ENCODE peak calls at places on chromosomes 5 and 9, in seven cellular contexts. A is AG04450, E is right atrium auricular region, L is ovary, N is fibroblast of pulmonary artery, K is aorta, Q is foreskin fibroblast. Z is an unnamed sample.

GRCh38 chr5:129906177-129906887 is 2.1 kb downstream of the CHSY3 start:
- DNase-seq in A (no peak), K (peak), E (peak), Q (peak), N (peak), L (no peak), Z (no peak)

GRCh38 chr9:125700791-125701190 is 6.2 kb downstream of the MAPKAP1 start:
- DNase-seq in L (no peak), K (no peak), E (no peak), N (no peak), A (no peak), Q (no peak), Z (no peak)

GRCh38 chr5:67306997-67307580 is 110.5 kb upstream of the CD180 start:
- DNase-seq in A (no peak), Q (no peak), K (no peak), L (no peak), E (no peak), N (no peak), Z (no peak)

GRCh38 chr9:79325501-79325900 is 246.3 kb upstream of the TLE4 start:
- DNase-seq in Q (no peak), E (no peak), K (no peak), L (no peak), A (no peak), N (no peak), Z (no peak)

GRCh38 chr5:138946241-138946623 is 71.1 kb upstream of the LRRTM2 start:
- DNase-seq in N (no peak), L (no peak), K (no peak), A (no peak), Q (no peak), E (no peak), Z (no peak)

GRCh38 chr5:66475731-66476130 is 120.5 kb upstream of the MAST4 start:
- DNase-seq in N (no peak), K (no peak), A (no peak), L (no peak), Q (no peak), E (no peak), Z (no peak)

GRCh38 chr5:146623657-146624056 is 107.7 kb upstream of the GPR151 start:
- DNase-seq in K (no peak), N (no peak), L (no peak), E (no peak), Q (no peak), A (no peak), Z (no peak)

GRCh38 chr5:165881259-165881658 is 2375.8 kb downstream of the MAT2B start:
- DNase-seq in N (no peak), A (no peak), Q (no peak), E (no peak), K (no peak), L (no peak), Z (no peak)

GRCh38 chr9:108439967-108440366 is 415.8 kb downstream of the ACTL7B start:
- DNase-seq in Q (peak), N (peak), L (no peak), E (no peak), A (no peak), K (no peak), Z (no peak)

GRCh38 chr5:168219515-168220410 is 71.7 kb upstream of the WWC1 start:
- DNase-seq in L (no peak), A (peak), Q (peak), N (peak), E (peak), K (no peak), Z (peak)

DNA sequence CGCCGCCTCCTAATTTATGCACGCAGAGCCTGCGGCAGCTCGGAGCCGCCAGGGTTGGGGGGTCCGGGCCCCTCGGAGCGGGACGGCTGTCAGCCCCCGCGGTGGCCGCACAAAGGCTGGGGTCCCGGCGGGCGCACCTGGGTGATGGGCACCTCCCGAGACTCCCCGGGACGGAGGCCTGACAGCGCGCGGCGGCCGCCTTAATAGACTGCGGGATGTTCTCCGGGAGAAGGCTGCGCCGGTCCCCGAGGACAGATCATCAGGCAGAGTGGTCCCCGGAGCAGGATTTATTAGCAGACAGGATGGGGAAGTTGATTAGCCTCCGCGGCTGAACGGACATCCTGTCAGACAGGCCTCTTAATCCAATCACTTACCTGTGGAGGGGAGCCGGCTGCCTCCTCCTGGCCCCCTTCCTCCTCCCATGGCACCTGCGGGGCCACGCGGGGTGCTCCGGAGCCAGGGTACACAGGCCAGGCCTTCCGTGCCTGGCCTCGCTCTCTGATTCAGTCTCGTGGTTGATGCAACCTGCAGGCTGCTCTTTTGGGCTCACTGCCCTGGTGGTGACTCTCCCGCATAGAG is 166.9 kb downstream of the MELK start:
- DNase-seq in Q (no peak), E (no peak), N (no peak), K (no peak), L (no peak), A (no peak), Z (no peak)
- H3K4me3 ChIP-seq in Q (no peak), E (no peak), N (no peak), K (no peak), L (no peak), A (no peak), Z (no peak)

GRCh38 chr5:1103093-1103492 is 8.8 kb downstream of the SLC12A7 start:
- DNase-seq in E (no peak), N (no peak), L (no peak), A (no peak), K (no peak), Q (no peak), Z (no peak)
- H3K4me3 ChIP-seq in E (no peak), N (no peak), L (no peak), A (no peak), K (no peak), Q (no peak), Z (no peak)

GRCh38 chr9:137680445-137681358 is 61.9 kb downstream of the EHMT1 start:
- DNase-seq in E (no peak), N (peak), K (no peak), A (no peak), L (no peak), Q (no peak), Z (no peak)
- H3K4me3 ChIP-seq in E (no peak), N (no peak), K (no peak), A (no peak), L (no peak), Q (no peak), Z (no peak)

GRCh38 chr5:53607896-53608295 is 47.5 kb downstream of the NDUFS4 start:
- DNase-seq in K (no peak), Q (peak), A (no peak), E (no peak), L (no peak), N (peak), Z (no peak)
- H3K4me3 ChIP-seq in K (no peak), Q (no peak), A (no peak), E (no peak), L (no peak), N (no peak), Z (no peak)

GRCh38 chr5:7395432-7396168 is at the start of gene ADCY2:
- DNase-seq in N (no peak), K (peak), L (peak), E (no peak), A (no peak), Q (no peak), Z (no peak)

GRCh38 chr5:7397005-7397546 is 1.1 kb downstream of the ADCY2 start:
- DNase-seq in E (no peak), A (no peak), Q (no peak), L (no peak), K (no peak), N (no peak), Z (no peak)

GRCh38 chr5:7394889-7395431 is 978 bp upstream of the ADCY2 start:
- DNase-seq in A (no peak), Q (no peak), N (no peak), E (no peak), K (peak), L (peak), Z (no peak)

GRCh38 chr5:7397935-7398334 is 2.0 kb downstream of the ADCY2 start:
- DNase-seq in N (no peak), Q (no peak), K (no peak), L (no peak), A (no peak), E (no peak), Z (no peak)

DNA sequence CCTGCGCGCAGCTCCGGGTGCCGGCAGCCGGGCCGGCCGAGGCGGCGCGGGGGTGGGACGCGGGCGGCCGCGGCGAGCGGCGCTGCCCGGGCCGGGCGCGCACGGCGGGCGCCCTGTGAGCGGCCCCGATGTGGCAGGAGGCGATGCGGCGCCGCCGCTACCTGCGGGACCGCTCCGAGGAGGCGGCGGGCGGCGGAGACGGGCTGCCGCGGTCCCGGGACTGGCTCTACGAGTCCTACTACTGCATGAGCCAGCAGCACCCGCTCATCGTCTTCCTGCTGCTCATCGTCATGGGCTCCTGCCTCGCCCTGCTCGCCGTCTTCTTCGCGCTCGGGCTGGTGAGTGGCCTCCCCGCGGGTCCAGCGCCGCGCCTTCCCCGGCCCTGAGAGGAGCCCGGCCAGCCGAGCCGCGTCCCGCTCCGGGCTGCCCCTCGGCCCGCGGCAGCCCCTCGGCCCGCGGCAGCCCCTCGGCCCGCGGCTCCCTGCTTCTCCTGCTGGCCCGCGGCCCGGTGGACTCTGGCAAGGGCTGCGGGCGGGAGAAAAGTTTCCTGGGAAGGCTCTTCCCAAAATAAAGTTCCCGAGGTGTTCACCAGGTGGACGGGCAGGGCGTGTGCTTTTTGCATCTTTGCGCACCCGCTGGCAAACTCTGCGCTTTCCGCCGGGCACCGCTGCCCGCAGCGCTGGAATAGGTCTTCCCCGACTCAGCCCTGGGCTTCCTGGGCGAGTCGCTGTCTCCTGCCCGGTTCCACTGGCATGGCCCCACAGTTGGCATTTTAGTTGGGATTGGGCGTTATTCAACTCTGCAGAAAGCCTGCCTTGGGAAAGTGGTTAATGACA is 449 bp downstream of the ADCY2 start:
- DNase-seq in N (no peak), A (no peak), K (peak), E (no peak), Q (no peak), L (peak), Z (no peak)
- H3K4me3 ChIP-seq in N (no peak), A (no peak), K (peak), E (peak), Q (no peak), L (peak), Z (no peak)

GRCh38 chr9:137303031-137303892 is 1.2 kb upstream of the NRARP start:
- DNase-seq in K (no peak), A (no peak), E (no peak), N (no peak), L (peak), Q (no peak), Z (no peak)
- H3K4me3 ChIP-seq in K (no peak), A (no peak), E (peak), N (no peak), L (no peak), Q (no peak), Z (peak)

DNA sequence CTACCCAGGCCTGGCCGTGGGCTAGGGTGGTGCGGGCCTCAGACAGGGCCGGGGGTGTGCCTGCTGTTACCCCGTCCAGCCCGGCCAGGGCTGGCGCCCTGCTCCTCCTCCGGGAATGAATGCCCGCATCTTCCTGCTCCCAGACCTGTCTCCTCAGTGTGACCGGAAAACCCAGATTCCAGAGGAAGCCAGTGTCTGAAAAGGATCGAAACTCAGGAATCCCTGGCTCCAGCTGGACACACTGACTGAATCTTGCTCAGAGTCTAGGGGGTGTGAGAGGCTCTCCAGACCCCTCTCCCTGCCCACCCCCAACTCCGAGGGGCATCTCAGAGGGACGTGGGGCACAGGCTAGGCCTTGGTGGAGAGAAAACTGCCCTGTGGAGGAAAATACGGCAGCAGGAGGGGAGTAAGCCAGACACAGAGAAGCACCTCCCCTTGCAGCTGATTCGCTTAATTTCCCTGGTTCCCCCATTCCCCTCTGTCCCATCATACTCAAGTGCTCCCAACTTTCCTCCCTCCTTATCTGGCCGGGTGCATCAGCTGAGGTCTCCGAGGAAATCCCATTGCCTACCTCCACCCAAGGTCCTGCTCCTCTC is 3.7 kb downstream of the FLT4 start:
- DNase-seq in N (no peak), E (no peak), L (no peak), Q (no peak), K (no peak), A (no peak), Z (no peak)
- H3K4me3 ChIP-seq in N (no peak), E (no peak), L (no peak), Q (no peak), K (no peak), A (no peak), Z (no peak)

DNA sequence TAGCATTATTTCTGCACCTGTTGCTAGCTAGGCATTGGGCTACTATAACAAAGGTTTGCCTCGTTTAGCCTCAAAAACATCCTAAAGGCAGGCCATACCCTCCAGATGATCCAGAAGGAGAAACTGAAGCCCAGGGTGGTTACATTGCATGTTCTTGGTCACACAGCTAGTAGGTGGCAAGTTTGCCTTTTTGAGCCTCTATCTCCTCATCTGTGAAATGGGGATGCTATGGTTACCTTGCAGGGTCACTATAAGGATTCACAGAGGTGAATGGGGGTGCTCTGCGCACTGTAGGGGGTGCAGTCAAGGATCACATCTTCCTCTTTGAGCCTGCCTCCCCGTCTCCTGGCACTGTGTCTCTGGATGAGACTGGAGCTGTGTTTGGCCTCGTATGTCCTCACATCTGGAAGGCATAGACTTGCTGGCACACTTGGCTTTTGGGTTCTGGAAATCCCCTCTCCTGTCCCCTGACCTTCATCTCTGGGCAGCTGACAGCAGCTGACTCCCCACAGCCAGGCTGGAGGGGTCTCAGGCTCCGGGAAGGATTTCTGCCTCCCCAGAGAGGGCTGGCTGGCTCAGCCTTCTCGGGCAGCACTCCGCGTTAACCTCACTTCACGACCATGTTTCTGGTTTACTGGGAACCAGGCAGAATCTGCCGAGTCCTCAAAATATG is 167.7 kb downstream of the RGS3 start:
- DNase-seq in K (peak), N (no peak), A (no peak), E (no peak), Q (no peak), L (no peak), Z (no peak)
- H3K4me3 ChIP-seq in K (no peak), N (no peak), A (no peak), E (no peak), Q (no peak), L (no peak), Z (no peak)

DNA sequence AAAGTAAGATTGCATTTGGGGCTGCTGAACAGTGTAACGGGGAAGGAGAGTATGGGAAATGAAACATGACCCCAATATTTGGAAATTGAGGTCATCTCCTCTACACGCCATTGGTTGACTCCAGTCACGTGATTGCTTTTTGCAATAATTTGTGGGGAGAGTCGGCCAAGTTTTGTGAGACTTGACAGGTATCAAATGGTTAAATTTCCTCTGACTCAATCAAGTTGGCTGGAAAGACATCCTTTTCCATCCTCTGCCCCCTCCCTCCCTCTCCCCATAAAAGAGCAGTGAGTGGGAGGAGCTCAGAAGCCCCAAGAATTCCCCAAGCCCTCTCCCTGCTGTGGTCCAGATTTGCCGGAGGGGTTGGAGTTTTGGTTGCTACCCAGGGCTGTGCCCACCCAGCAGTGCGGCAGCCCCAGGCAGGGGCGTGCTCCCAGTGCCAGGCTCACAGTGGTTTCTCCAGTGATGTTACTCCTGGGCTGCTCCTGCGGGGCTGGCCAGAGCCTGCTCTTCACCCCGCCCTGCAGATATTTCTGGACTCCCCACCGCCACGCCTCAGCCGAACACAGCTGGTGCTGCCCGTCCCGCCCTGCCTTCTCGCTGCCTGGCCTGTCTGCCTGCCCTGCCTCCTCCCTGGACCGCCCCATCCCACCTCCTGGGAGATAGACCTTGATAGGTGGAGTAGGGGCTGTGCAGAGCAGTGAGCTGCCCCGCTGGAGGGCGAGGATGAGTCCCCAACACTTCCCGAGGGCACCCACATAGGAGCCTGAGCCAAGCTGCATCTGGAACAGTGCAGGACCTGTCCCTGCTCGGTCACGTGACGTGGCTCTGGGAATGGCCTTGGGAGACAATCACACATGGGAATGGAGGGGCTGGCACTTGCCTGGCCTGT is 3.4 kb downstream of the COL5A1 start:
- DNase-seq in E (peak), Q (peak), A (peak), K (peak), N (peak), L (peak), Z (peak)
- H3K4me3 ChIP-seq in E (peak), Q (peak), A (peak), K (peak), N (peak), L (peak), Z (peak)

GRCh38 chr9:133417541-133418461 is at the start of gene REXO4:
- DNase-seq in Q (peak), N (peak), K (peak), E (peak), L (peak), A (peak), Z (peak)

GRCh38 chr9:133419005-133419404 is 1.2 kb upstream of the REXO4 start:
- DNase-seq in A (no peak), L (no peak), Q (no peak), E (no peak), K (no peak), N (no peak), Z (no peak)

GRCh38 chr9:133420392-133420827 is 1.8 kb upstream of the ADAMTS13 start:
- DNase-seq in L (no peak), A (no peak), K (no peak), Q (no peak), N (no peak), E (no peak), Z (no peak)

DNA sequence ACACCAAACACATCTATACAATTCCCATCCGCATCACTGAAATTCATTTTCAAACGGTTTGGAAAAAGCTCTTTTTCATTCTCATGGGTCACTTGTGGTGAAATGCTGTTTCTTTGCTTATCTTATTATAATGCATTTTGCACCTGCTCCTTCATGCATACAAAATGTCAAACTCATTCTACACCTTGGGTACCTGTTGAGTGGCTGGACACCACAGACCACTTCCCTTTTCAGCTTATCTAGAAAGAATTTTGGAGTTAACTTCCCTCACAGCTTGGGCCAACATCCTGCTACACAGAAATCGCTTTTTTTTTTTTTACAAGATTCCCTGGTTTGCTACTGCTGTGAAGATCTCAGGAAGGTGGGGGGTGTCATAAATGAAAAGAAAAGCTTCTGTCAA is 2.7 kb downstream of the REXO4 start:
- DNase-seq in L (no peak), N (no peak), E (no peak), K (no peak), A (no peak), Q (no peak), Z (no peak)
- H3K4me3 ChIP-seq in L (no peak), N (no peak), E (no peak), K (no peak), A (no peak), Q (no peak), Z (no peak)

Z was measured in HFF-Myc.